ENCODE peak calls at places on chromosomes 16 and 17, in eight cellular contexts. I is GM06990, M is epithelial cell of esophagus, J is epithelial cell of proximal tubule, A is stomach, G is fibroblast of mammary gland, D is ovary, C is heart left ventricle. T is an unnamed sample.

GRCh38 chr17:48144976-48145798 is 37.6 kb downstream of the SNX11 start:
- DNase-seq in I (no peak), M (no peak), J (no peak), A (no peak), G (no peak), D (no peak), C (no peak), T (no peak)

GRCh38 chr16:23171234-23171948 is 11.2 kb upstream of the SCNN1G start:
- DNase-seq in I (no peak), M (peak; percentile 63), J (no peak), A (no peak), G (peak; percentile 59), D (no peak), C (no peak), T (no peak)

GRCh38 chr16:73329363-73330306 is 281.7 kb upstream of the ZFHX3 start:
- DNase-seq in I (no peak), M (no peak), J (no peak), A (no peak), G (no peak), D (no peak), C (no peak), T (no peak)

GRCh38 chr16:84045001-84045817 is 2.6 kb upstream of the SLC38A8 start:
- DNase-seq in I (no peak), M (no peak), J (no peak), A (no peak), G (no peak), D (no peak), C (peak; percentile 53), T (no peak)

GRCh38 chr17:56810846-56811775 is 22.6 kb downstream of the C17orf67 start:
- DNase-seq in I (no peak), M (no peak), J (no peak), A (no peak), G (no peak), D (no peak), C (no peak), T (no peak)

GRCh38 chr16:54284319-54284930 is 2.2 kb downstream of the IRX3 start:
- DNase-seq in I (no peak), M (peak; percentile 26), J (no peak), A (peak; percentile 58), G (no peak), D (no peak), C (no peak), T (no peak)

GRCh38 chr16:65106792-65107191 is 15.1 kb downstream of the CDH11 start:
- DNase-seq in I (no peak), M (no peak), J (no peak), A (no peak), G (peak; percentile 52), D (no peak), C (no peak), T (peak; percentile 25)

GRCh38 chr16:47983999-47984580 is 171.7 kb downstream of the ABCC12 start:
- DNase-seq in I (no peak), M (peak; percentile 40), J (no peak), A (no peak), G (peak; percentile 31), D (no peak), C (no peak), T (no peak)

GRCh38 chr16:60902114-60902513 is 1134.1 kb downstream of the CDH8 start:
- DNase-seq in I (no peak), M (no peak), J (no peak), A (no peak), G (no peak), D (no peak), C (no peak), T (no peak)

GRCh38 chr17:17403899-17404576 is 72.8 kb upstream of the MED9 start:
- DNase-seq in I (no peak), M (no peak), J (no peak), A (no peak), G (no peak), D (no peak), C (no peak), T (no peak)

GRCh38 chr17:57463103-57463885 is 207.0 kb downstream of the MSI2 start:
- DNase-seq in I (peak; percentile 90), M (peak; percentile 66), J (peak; percentile 16), A (no peak), G (peak; percentile 74), D (no peak), C (no peak), T (peak; percentile 83)

GRCh38 chr17:7475764-7476422 is 3.5 kb downstream of the ZBTB4 start:
- DNase-seq in I (no peak), M (peak; percentile 78), J (no peak), A (no peak), G (peak; percentile 74), D (no peak), C (peak; percentile 63), T (no peak)

GRCh38 chr16:53780051-53780450 is 76.1 kb downstream of the FTO start:
- DNase-seq in I (no peak), M (peak; percentile 47), J (no peak), A (peak; percentile 50), G (no peak), D (no peak), C (no peak), T (no peak)

GRCh38 chr16:35142809-35143192 is 1683.4 kb downstream of the TP53TG3F start:
- DNase-seq in I (no peak), M (no peak), J (no peak), A (no peak), G (no peak), D (no peak), C (no peak), T (no peak)

GRCh38 chr16:15523092-15523541 is 88.7 kb downstream of the BMERB1 start:
- DNase-seq in I (peak; percentile 5), M (no peak), J (no peak), A (no peak), G (no peak), D (no peak), C (no peak), T (no peak)
- H3K4me3 ChIP-seq in I (no peak overlapping the region), M (no peak overlapping the region), J (no peak overlapping the region), A (no peak overlapping the region), G (no peak overlapping the region), D (no peak overlapping the region), C (no peak overlapping the region), T (no peak overlapping the region)

GRCh38 chr17:2982854-2983636 is 80.4 kb downstream of the OR1D5 start:
- DNase-seq in I (no peak), M (no peak), J (peak; percentile 45), A (no peak), G (peak; percentile 82), D (peak; percentile 89), C (peak; percentile 86), T (peak; percentile 94)
- TF ChIP-seq CTCF in I (no peak), M (no peak), J (peak; percentile 51), A (no peak), G (peak; percentile 44), D (peak; percentile 17), C (peak; percentile 29), T (peak; percentile 57)

DNA sequence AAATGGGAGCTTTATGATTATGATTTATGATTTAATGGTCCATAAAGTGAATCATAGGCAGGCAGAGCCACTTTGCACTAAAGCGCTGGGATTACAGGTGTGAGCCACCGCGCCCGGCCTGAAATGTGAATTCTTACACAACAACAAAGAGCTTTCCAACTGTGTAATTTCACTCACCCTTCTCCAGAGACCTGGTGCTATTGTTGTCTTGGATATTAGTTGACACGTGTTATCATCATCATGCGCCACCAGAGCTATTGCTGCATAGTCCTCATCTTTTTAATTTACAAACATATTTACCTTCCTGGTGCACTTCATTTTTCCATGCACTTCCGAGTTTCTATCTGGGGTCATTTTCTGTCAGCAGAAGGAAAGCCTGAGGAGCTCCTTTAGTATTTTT is 4.8 kb upstream of the UTS2R start:
- DNase-seq in I (no peak), M (peak; percentile 32), J (no peak), A (no peak), G (no peak), D (no peak), C (no peak), T (no peak)
- H3K4me3 ChIP-seq in I (no peak overlapping the region), M (no peak overlapping the region), J (no peak overlapping the region), A (no peak overlapping the region), G (no peak overlapping the region), D (no peak overlapping the region), C (no peak overlapping the region), T (no peak overlapping the region)

DNA sequence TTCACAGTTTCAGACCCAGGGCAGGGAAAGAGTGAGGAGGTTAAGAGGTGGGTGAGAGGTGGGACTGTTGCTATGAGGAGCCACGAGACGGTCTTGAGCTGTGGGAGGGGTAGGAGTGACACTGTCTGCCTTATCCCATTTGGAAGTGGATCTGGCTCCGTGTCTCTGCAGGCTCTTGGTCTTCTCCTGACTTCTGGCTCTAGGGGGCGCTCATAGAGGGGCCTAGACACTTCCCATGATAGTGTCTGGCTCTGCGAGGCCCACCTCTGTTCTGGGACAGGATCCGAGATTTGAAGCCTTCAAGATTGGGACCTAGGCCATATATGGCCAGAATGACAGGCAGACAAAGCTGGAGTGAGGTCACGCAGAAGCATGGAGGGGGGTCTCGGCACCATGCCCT is 204.5 kb downstream of the GSG1L start:
- DNase-seq in I (no peak), M (no peak), J (no peak), A (no peak), G (no peak), D (no peak), C (no peak), T (no peak)
- TF ChIP-seq CTCF in I (peak; percentile 38), M (no peak), J (no peak), A (no peak), G (no peak), D (no peak), C (no peak), T (no peak)

GRCh38 chr16:1724491-1724890 is 18.5 kb downstream of the MAPK8IP3 start:
- DNase-seq in I (no peak), M (no peak), J (no peak), A (no peak), G (no peak), D (no peak), C (no peak), T (no peak)
- H3K4me3 ChIP-seq in I (no peak overlapping the region), M (no peak overlapping the region), J (no peak overlapping the region), A (no peak overlapping the region), G (no peak overlapping the region), D (no peak overlapping the region), C (no peak overlapping the region), T (no peak overlapping the region)

DNA sequence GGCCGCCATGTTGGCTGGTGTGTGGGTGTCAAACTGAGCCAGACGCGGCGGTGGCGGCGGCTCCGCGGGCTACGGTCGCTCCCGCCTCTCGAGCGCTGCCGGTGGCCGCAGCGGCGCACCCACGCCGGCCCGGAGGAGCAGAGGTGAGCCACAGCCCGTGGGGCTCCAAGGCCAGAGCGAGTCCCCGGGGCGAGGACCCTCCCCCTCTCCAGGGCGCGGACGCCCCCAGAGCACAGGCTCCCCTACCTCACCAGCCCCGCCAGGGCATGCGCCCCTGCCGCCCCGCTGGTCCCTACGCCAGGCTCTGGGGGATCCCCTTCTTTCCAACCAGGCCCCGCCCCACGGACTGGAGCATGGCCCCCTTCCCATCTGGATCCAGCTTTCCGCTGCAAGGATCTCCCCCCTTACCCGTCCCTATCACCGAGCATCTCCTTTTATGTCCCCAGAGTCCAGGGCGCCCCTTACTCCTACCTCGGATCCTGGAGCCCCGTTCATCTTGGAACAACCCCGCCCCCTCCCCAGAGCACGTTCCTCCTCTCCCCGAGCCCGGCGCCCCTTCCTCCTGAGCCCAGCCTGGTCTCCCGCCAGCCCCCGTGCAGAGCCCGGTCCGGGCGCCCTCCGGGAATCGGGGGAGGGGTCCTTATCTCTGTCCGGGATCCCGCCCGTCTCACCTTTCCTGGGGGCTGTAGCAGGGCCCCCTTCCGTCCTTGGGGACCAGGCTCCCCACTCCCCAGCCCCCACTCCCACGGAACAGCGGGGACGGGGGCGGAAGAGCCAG is 412 bp downstream of the EPN2 start:
- DNase-seq in I (peak; percentile 64), M (no peak), J (no peak), A (peak; percentile 37), G (no peak), D (peak; percentile 72), C (peak; percentile 76), T (no peak)
- TF ChIP-seq CTCF in I (no peak), M (no peak), J (no peak), A (no peak), G (no peak), D (peak; percentile 66), C (peak; percentile 52), T (no peak)